ENCODE peak calls at places on chromosomes 7 and 10, in nine cellular contexts. One of them, this sample, is unnamed.

GRCh38 chr10:89567566-89568245 is 32.3 kb upstream of the SLC16A12 start:
- DNase-seq in GM06990: no peak
- DNase-seq in GM12865: no peak
- DNase-seq in adrenal gland: no peak
- DNase-seq in neural progenitor cell: no peak
- DNase-seq in heart right ventricle: no peak
- DNase-seq in tibial nerve: no peak
- DNase-seq in right cardiac atrium: no peak
- DNase-seq in SJSA1: no peak
- DNase-seq in this sample: no peak

GRCh38 chr7:19117081-19117869 is at the start of gene TWIST1:
- DNase-seq in SJSA1: peak
- DNase-seq in heart right ventricle: peak
- DNase-seq in adrenal gland: peak
- DNase-seq in tibial nerve: peak
- DNase-seq in right cardiac atrium: peak
- DNase-seq in GM06990: no peak
- DNase-seq in GM12865: no peak
- DNase-seq in neural progenitor cell: peak
- DNase-seq in this sample: no peak

GRCh38 chr10:80966326-80966986 is 428.8 kb downstream of the SH2D4B start:
- DNase-seq in GM12865: peak
- DNase-seq in GM06990: peak
- DNase-seq in heart right ventricle: no peak
- DNase-seq in neural progenitor cell: no peak
- DNase-seq in right cardiac atrium: no peak
- DNase-seq in tibial nerve: no peak
- DNase-seq in adrenal gland: no peak
- DNase-seq in SJSA1: no peak
- DNase-seq in this sample: no peak

GRCh38 chr10:112375721-112376577 is 2.0 kb downstream of the ACSL5 start:
- DNase-seq in heart right ventricle: peak
- DNase-seq in GM12865: peak
- DNase-seq in adrenal gland: peak
- DNase-seq in GM06990: peak
- DNase-seq in neural progenitor cell: no peak
- DNase-seq in tibial nerve: peak
- DNase-seq in SJSA1: peak
- DNase-seq in right cardiac atrium: peak
- DNase-seq in this sample: peak

GRCh38 chr7:5001003-5001402 is 42.0 kb upstream of the MMD2 start:
- DNase-seq in adrenal gland: no peak
- DNase-seq in tibial nerve: no peak
- DNase-seq in GM12865: no peak
- DNase-seq in right cardiac atrium: no peak
- DNase-seq in GM06990: no peak
- DNase-seq in neural progenitor cell: no peak
- DNase-seq in SJSA1: no peak
- DNase-seq in heart right ventricle: no peak
- DNase-seq in this sample: no peak

GRCh38 chr10:104098360-104098925 is 12.8 kb upstream of the COL17A1 start:
- DNase-seq in right cardiac atrium: no peak
- DNase-seq in GM06990: no peak
- DNase-seq in SJSA1: no peak
- DNase-seq in adrenal gland: no peak
- DNase-seq in tibial nerve: no peak
- DNase-seq in GM12865: no peak
- DNase-seq in neural progenitor cell: no peak
- DNase-seq in heart right ventricle: no peak
- DNase-seq in this sample: no peak

GRCh38 chr7:931871-932650 is 22.4 kb downstream of the ADAP1 start:
- DNase-seq in right cardiac atrium: peak
- DNase-seq in SJSA1: no peak
- DNase-seq in tibial nerve: no peak
- DNase-seq in heart right ventricle: peak
- DNase-seq in neural progenitor cell: no peak
- DNase-seq in adrenal gland: no peak
- DNase-seq in GM06990: no peak
- DNase-seq in GM12865: no peak
- DNase-seq in this sample: no peak

GRCh38 chr7:45435846-45436245 is 138.3 kb upstream of the ADCY1 start:
- DNase-seq in right cardiac atrium: no peak
- DNase-seq in neural progenitor cell: no peak
- DNase-seq in GM12865: no peak
- DNase-seq in tibial nerve: no peak
- DNase-seq in SJSA1: peak
- DNase-seq in GM06990: no peak
- DNase-seq in adrenal gland: no peak
- DNase-seq in heart right ventricle: no peak
- DNase-seq in this sample: no peak

GRCh38 chr7:80127412-80128150 is 7.0 kb upstream of the GNAI1 start:
- DNase-seq in GM06990: no peak
- DNase-seq in SJSA1: no peak
- DNase-seq in neural progenitor cell: peak
- DNase-seq in right cardiac atrium: no peak
- DNase-seq in heart right ventricle: no peak
- DNase-seq in adrenal gland: no peak
- DNase-seq in tibial nerve: no peak
- DNase-seq in GM12865: no peak
- DNase-seq in this sample: no peak

GRCh38 chr10:26890956-26891355 is 30.2 kb upstream of the ABI1 start:
- DNase-seq in SJSA1: peak
- DNase-seq in neural progenitor cell: peak
- DNase-seq in right cardiac atrium: no peak
- DNase-seq in GM12865: peak
- DNase-seq in adrenal gland: peak
- DNase-seq in tibial nerve: peak
- DNase-seq in heart right ventricle: no peak
- DNase-seq in GM06990: peak
- DNase-seq in this sample: no peak

GRCh38 chr7:128757203-128757602 is 18.0 kb downstream of the CALU start:
- DNase-seq in neural progenitor cell: no peak
- DNase-seq in tibial nerve: no peak
- DNase-seq in GM12865: no peak
- DNase-seq in SJSA1: no peak
- DNase-seq in right cardiac atrium: no peak
- DNase-seq in GM06990: no peak
- DNase-seq in adrenal gland: no peak
- DNase-seq in heart right ventricle: no peak
- DNase-seq in this sample: no peak

GRCh38 chr10:30973737-30974136 is 57.9 kb downstream of the ZNF438 start:
- DNase-seq in GM06990: no peak
- DNase-seq in SJSA1: no peak
- DNase-seq in heart right ventricle: no peak
- DNase-seq in right cardiac atrium: peak
- DNase-seq in tibial nerve: no peak
- DNase-seq in neural progenitor cell: no peak
- DNase-seq in GM12865: no peak
- DNase-seq in adrenal gland: no peak
- DNase-seq in this sample: peak

GRCh38 chr10:30977385-30977784 is 54.3 kb downstream of the ZNF438 start:
- DNase-seq in heart right ventricle: no peak
- DNase-seq in GM12865: no peak
- DNase-seq in right cardiac atrium: no peak
- DNase-seq in adrenal gland: no peak
- DNase-seq in tibial nerve: no peak
- DNase-seq in GM06990: no peak
- DNase-seq in neural progenitor cell: no peak
- DNase-seq in SJSA1: no peak
- DNase-seq in this sample: no peak

GRCh38 chr10:30970760-30971460 is 60.8 kb downstream of the ZNF438 start:
- DNase-seq in heart right ventricle: no peak
- DNase-seq in GM06990: no peak
- DNase-seq in GM12865: no peak
- DNase-seq in SJSA1: no peak
- DNase-seq in tibial nerve: peak
- DNase-seq in neural progenitor cell: no peak
- DNase-seq in right cardiac atrium: peak
- DNase-seq in adrenal gland: no peak
- DNase-seq in this sample: no peak

GRCh38 chr10:30974355-30974754 is 57.3 kb downstream of the ZNF438 start:
- DNase-seq in GM06990: no peak
- DNase-seq in neural progenitor cell: no peak
- DNase-seq in heart right ventricle: no peak
- DNase-seq in tibial nerve: no peak
- DNase-seq in adrenal gland: no peak
- DNase-seq in SJSA1: peak
- DNase-seq in GM12865: no peak
- DNase-seq in right cardiac atrium: no peak
- DNase-seq in this sample: no peak

DNA sequence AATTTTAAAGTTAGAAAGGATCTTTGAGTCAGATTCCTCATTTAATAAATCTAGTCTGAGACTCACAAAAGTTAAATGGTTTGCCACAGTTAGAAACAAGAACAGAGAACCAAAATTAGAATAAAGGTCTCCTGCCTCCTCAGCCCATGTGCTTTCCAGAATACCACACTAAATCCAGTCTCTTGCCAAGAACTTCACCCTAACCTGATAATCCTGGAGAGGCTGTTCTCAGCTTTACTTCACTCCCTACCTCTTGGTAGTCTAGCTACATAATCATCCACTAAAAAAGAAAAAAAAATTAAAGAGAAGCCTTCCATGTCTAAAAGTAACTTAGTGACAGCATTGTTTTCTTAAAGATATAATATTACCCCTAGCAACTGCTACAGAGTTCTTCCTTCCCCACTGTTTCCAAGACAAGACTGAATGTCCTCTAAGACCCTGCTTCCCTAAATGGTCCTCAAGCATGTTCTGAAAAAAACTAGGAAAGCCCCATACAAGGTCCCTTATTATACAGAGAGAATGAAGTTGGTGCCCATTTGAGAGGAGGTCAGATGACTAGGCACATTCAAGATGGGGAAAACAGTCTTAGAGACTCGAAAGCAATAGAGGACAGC is 56.8 kb downstream of the ZNF438 start:
- DNase-seq in tibial nerve: no peak
- DNase-seq in right cardiac atrium: no peak
- DNase-seq in adrenal gland: no peak
- DNase-seq in GM12865: no peak
- DNase-seq in SJSA1: no peak
- DNase-seq in neural progenitor cell: no peak
- DNase-seq in GM06990: no peak
- DNase-seq in heart right ventricle: no peak
- DNase-seq in this sample: no peak
- H3K4me3 ChIP-seq in tibial nerve: no peak
- H3K4me3 ChIP-seq in right cardiac atrium: peak
- H3K4me3 ChIP-seq in adrenal gland: no peak
- H3K4me3 ChIP-seq in GM12865: no peak
- H3K4me3 ChIP-seq in SJSA1: no peak
- H3K4me3 ChIP-seq in neural progenitor cell: no peak
- H3K4me3 ChIP-seq in GM06990: no peak
- H3K4me3 ChIP-seq in heart right ventricle: no peak
- H3K4me3 ChIP-seq in this sample: peak

GRCh38 chr7:151166629-151167196 is 781 bp downstream of the GBX1 start:
- DNase-seq in SJSA1: no peak
- DNase-seq in adrenal gland: no peak
- DNase-seq in right cardiac atrium: no peak
- DNase-seq in GM12865: no peak
- DNase-seq in GM06990: no peak
- DNase-seq in tibial nerve: no peak
- DNase-seq in heart right ventricle: no peak
- DNase-seq in neural progenitor cell: no peak
- DNase-seq in this sample: no peak
- H3K4me3 ChIP-seq in SJSA1: no peak
- H3K4me3 ChIP-seq in adrenal gland: peak
- H3K4me3 ChIP-seq in right cardiac atrium: peak
- H3K4me3 ChIP-seq in GM12865: no peak
- H3K4me3 ChIP-seq in GM06990: no peak
- H3K4me3 ChIP-seq in tibial nerve: peak
- H3K4me3 ChIP-seq in heart right ventricle: peak
- H3K4me3 ChIP-seq in neural progenitor cell: peak
- H3K4me3 ChIP-seq in this sample: peak

GRCh38 chr10:83930-84530 is 34.9 kb upstream of the TUBB8 start:
- DNase-seq in tibial nerve: no peak
- DNase-seq in right cardiac atrium: no peak
- DNase-seq in SJSA1: no peak
- DNase-seq in GM12865: no peak
- DNase-seq in adrenal gland: no peak
- DNase-seq in GM06990: no peak
- DNase-seq in heart right ventricle: no peak
- DNase-seq in neural progenitor cell: no peak
- DNase-seq in this sample: no peak
- H3K4me3 ChIP-seq in tibial nerve: no peak
- H3K4me3 ChIP-seq in right cardiac atrium: no peak
- H3K4me3 ChIP-seq in SJSA1: no peak
- H3K4me3 ChIP-seq in GM12865: no peak
- H3K4me3 ChIP-seq in adrenal gland: no peak
- H3K4me3 ChIP-seq in GM06990: no peak
- H3K4me3 ChIP-seq in heart right ventricle: no peak
- H3K4me3 ChIP-seq in neural progenitor cell: no peak
- H3K4me3 ChIP-seq in this sample: no peak

DNA sequence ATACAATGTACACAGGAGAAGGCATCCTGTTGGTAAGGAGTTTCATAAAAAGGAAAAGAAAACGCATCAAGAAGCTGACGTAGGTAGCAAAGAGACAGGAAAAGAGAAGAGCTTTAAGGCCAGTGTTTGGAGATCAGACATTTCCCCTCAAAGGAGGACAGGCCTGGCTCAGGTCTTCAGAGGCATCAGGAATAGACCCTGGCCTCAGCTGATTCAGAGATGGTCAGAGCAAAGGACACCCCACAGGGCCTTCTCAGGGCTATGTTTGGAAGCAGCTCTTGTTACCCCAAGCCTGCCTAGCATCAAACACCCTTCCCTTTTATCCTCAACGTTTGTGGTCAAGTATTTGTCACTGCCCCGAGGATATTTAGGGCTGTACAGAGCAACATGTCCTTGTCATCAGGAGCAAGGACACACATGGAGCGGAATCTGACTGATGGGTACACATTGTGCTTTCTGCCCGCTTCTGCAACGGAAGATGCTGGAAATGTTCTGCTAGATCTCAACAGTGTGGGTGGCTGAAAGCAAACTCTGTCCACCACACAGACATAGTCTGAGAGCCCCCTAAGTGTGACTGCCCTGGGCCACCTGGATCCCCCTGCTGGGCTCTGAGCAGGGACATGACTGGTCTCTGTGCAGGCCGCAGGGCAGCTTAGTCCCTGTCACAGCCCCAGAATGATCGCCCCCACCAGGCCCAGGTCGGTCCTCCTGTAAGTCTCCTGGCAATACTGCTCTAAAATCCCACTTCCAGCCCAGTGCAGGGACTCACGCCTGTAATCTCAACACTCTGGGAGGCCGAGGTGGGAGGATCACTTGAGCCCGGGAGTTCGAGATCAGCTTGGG is 1.0 kb upstream of the ZDHHC4 start:
- DNase-seq in right cardiac atrium: no peak
- DNase-seq in heart right ventricle: no peak
- DNase-seq in tibial nerve: no peak
- DNase-seq in GM12865: peak
- DNase-seq in adrenal gland: no peak
- DNase-seq in GM06990: no peak
- DNase-seq in neural progenitor cell: no peak
- DNase-seq in SJSA1: no peak
- DNase-seq in this sample: no peak
- H3K4me3 ChIP-seq in right cardiac atrium: peak
- H3K4me3 ChIP-seq in heart right ventricle: peak
- H3K4me3 ChIP-seq in tibial nerve: peak
- H3K4me3 ChIP-seq in GM12865: peak
- H3K4me3 ChIP-seq in adrenal gland: peak
- H3K4me3 ChIP-seq in GM06990: peak
- H3K4me3 ChIP-seq in neural progenitor cell: peak
- H3K4me3 ChIP-seq in SJSA1: no peak
- H3K4me3 ChIP-seq in this sample: peak

GRCh38 chr10:93657757-93658156 is 44.6 kb downstream of the FRA10AC1 start:
- DNase-seq in GM12865: no peak
- DNase-seq in GM06990: no peak
- DNase-seq in neural progenitor cell: no peak
- DNase-seq in heart right ventricle: no peak
- DNase-seq in SJSA1: no peak
- DNase-seq in adrenal gland: no peak
- DNase-seq in tibial nerve: no peak
- DNase-seq in right cardiac atrium: no peak
- DNase-seq in this sample: no peak
- H3K4me3 ChIP-seq in GM12865: no peak
- H3K4me3 ChIP-seq in GM06990: no peak
- H3K4me3 ChIP-seq in neural progenitor cell: no peak
- H3K4me3 ChIP-seq in heart right ventricle: no peak
- H3K4me3 ChIP-seq in SJSA1: no peak
- H3K4me3 ChIP-seq in adrenal gland: no peak
- H3K4me3 ChIP-seq in tibial nerve: no peak
- H3K4me3 ChIP-seq in right cardiac atrium: no peak
- H3K4me3 ChIP-seq in this sample: no peak